ENCODE peak calls at places on chromosomes 11 and 22, in nine cellular contexts. F is heart right ventricle, L is testis, Q is transverse colon, G is tibial artery, Z is stomach, P is GM23338, W is body of pancreas, R is lower lobe of right lung. X is an unnamed sample. For H3K4me1, the result is how much of the 10 kb centered on the place peaks cover.

GRCh38 chr11:5280582-5281102 is 10.9 kb upstream of the HBE1 start:
- DNase-seq in Q (no peak), W (peak), L (peak), G (peak), Z (peak), F (peak), R (no peak), P (peak), X (peak)

GRCh38 chr11:94665116-94665659 is 98.0 kb downstream of the PIWIL4 start:
- DNase-seq in Z (no peak), Q (no peak), G (no peak), F (no peak), L (no peak), P (no peak), R (no peak), W (no peak), X (no peak)

GRCh38 chr22:29443452-29443851 is 5.1 kb downstream of the RFPL1 start:
- DNase-seq in F (no peak), Q (no peak), Z (no peak), R (no peak), L (no peak), W (no peak), G (no peak), P (peak), X (no peak)

GRCh38 chr11:119316729-119317591 is at the start of gene MCAM:
- DNase-seq in P (peak), R (no peak), W (no peak), Q (no peak), F (peak), Z (no peak), L (no peak), G (peak), X (peak)

GRCh38 chr22:40463727-40464126 is 93.3 kb downstream of the SGSM3 start:
- DNase-seq in G (no peak), Z (no peak), Q (no peak), L (no peak), W (no peak), R (no peak), F (no peak), P (no peak), X (no peak)

GRCh38 chr11:43278302-43278956 is 33.4 kb upstream of the API5 start:
- DNase-seq in Q (no peak), G (no peak), R (no peak), Z (no peak), F (no peak), P (peak), L (no peak), W (no peak), X (no peak)

GRCh38 chr11:47606731-47607130 is 12.5 kb upstream of the C1QTNF4 start:
- DNase-seq in R (no peak), F (no peak), Z (no peak), Q (no peak), W (no peak), L (no peak), P (no peak), G (peak), X (peak)

GRCh38 chr22:33919591-33920501 is at the start of gene LARGE1:
- DNase-seq in G (peak), F (peak), W (peak), R (peak), P (peak), Q (peak), L (peak), Z (peak), X (peak)

GRCh38 chr11:131664811-131665210 is 294.4 kb downstream of the NTM start:
- DNase-seq in W (no peak), F (no peak), Z (peak), R (no peak), Q (no peak), P (no peak), L (no peak), G (no peak), X (no peak)

GRCh38 chr11:7596975-7597391 is 76.3 kb downstream of the CYB5R2 start:
- DNase-seq in G (no peak), Z (no peak), W (no peak), F (no peak), Q (peak), R (no peak), L (no peak), P (no peak), X (no peak)

GRCh38 chr11:58392741-58393140 is 13.9 kb downstream of the OR5B3 start:
- DNase-seq in G (no peak), F (no peak), L (no peak), P (no peak), Q (no peak), R (no peak), Z (no peak), W (no peak), X (no peak)

GRCh38 chr11:128549256-128549944 is 38.0 kb downstream of the ETS1 start:
- DNase-seq in R (no peak), W (peak), F (peak), G (no peak), Q (peak), Z (no peak), L (peak), P (peak), X (peak)

GRCh38 chr11:35021589-35021988 is 105.2 kb downstream of the PDHX start:
- DNase-seq in Q (no peak), L (no peak), G (no peak), P (no peak), Z (no peak), W (no peak), R (no peak), F (no peak), X (no peak)

GRCh38 chr11:18704045-18704645 is 5.6 kb downstream of the TMEM86A start:
- DNase-seq in G (no peak), W (no peak), F (no peak), P (no peak), R (no peak), L (no peak), Q (no peak), Z (no peak), X (no peak)

GRCh38 chr22:40036591-40037225 is 42.0 kb downstream of the FAM83F start:
- DNase-seq in Q (peak), W (peak), F (peak), R (peak), Z (peak), G (no peak), P (peak), L (peak), X (peak)

GRCh38 chr11:86063536-86063935 is 5.3 kb downstream of the PICALM start:
- DNase-seq in Z (no peak), L (no peak), Q (no peak), F (no peak), R (no peak), P (no peak), W (no peak), G (no peak), X (no peak)
- H3K4me3 ChIP-seq in Z (no peak), L (no peak), Q (no peak), F (peak), R (peak), P (no peak), W (no peak), G (peak), X (peak)

GRCh38 chr11:12761029-12761428 is 86.8 kb downstream of the TEAD1 start:
- DNase-seq in G (no peak), Z (no peak), L (no peak), P (no peak), W (no peak), R (no peak), F (no peak), Q (no peak), X (no peak)
- TF ChIP-seq CTCF in G (no peak), Z (no peak), L (no peak), P (peak), W (no peak), R (no peak), F (no peak), Q (no peak), X (peak)

GRCh38 chr22:37747715-37748100 is 50.9 kb downstream of the TRIOBP start:
- DNase-seq in R (no peak), Z (no peak), Q (no peak), L (no peak), G (no peak), P (no peak), W (no peak), F (no peak), X (no peak)

GRCh38 chr22:37744589-37744988 is 47.7 kb downstream of the TRIOBP start:
- DNase-seq in L (no peak), W (no peak), Z (no peak), Q (no peak), R (no peak), F (no peak), G (no peak), P (no peak), X (no peak)

GRCh38 chr22:37747090-37747714 is 50.4 kb downstream of the TRIOBP start:
- DNase-seq in Q (no peak), R (no peak), L (no peak), P (no peak), Z (no peak), G (no peak), F (no peak), W (no peak), X (peak)

GRCh38 chr22:37745548-37746365 is 48.9 kb downstream of the TRIOBP start:
- DNase-seq in G (peak), R (peak), F (peak), Q (peak), W (peak), Z (peak), P (peak), L (peak), X (peak)

GRCh38 chr22:37746366-37747089 is 49.7 kb downstream of the TRIOBP start:
- DNase-seq in L (no peak), F (no peak), Z (no peak), W (peak), G (no peak), P (no peak), Q (no peak), R (peak), X (peak)
- H3K4me1 ChIP-seq in L (under half), F (under half), Z (half or more), W (half or more), G (half or more), P (under half), Q (under half), R (half or more), X (half or more)

DNA sequence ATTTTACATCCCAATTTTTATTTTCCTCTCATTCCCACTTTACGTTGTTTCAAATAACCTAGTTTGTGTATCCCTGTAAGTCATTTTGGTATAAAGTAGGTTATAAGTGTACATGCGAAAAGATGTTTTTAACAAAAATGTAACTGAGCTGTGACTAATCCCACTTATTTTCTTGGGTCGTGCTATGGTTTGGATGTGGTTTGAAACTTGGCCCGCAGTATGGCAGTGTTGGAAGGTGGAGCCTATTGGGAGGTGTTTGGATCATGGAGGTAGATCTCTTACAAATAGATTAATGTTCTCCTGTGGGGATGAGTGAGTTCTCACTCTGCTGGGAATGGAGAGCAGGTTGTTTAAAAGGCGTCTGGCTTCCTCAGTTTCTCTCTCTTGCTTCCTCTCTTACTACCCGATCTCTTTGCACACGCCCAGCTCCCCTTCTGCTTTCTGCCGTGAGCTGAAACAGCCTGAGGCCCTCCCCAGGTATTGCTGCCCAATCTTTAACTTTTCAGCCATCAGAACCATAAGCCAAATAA is 7.2 kb downstream of the RPL27A start:
- DNase-seq in Z (no peak), Q (no peak), R (no peak), P (no peak), W (no peak), G (no peak), F (no peak), L (no peak), X (no peak)
- H3K4me3 ChIP-seq in Z (no peak), Q (peak), R (no peak), P (peak), W (no peak), G (no peak), F (peak), L (no peak), X (peak)

GRCh38 chr22:22513619-22514018 is 5.1 kb upstream of the ZNF280B start:
- DNase-seq in G (no peak), R (no peak), L (no peak), W (no peak), F (no peak), Z (no peak), Q (no peak), P (no peak), X (no peak)

GRCh38 chr22:22507743-22508273 is 734 bp downstream of the ZNF280B start:
- DNase-seq in W (no peak), Q (no peak), P (peak), L (no peak), Z (no peak), F (no peak), R (no peak), G (no peak), X (no peak)

GRCh38 chr22:22506736-22507135 is 1.8 kb downstream of the ZNF280B start:
- DNase-seq in P (no peak), G (no peak), L (no peak), Z (no peak), W (no peak), F (no peak), R (no peak), Q (no peak), X (no peak)

DNA sequence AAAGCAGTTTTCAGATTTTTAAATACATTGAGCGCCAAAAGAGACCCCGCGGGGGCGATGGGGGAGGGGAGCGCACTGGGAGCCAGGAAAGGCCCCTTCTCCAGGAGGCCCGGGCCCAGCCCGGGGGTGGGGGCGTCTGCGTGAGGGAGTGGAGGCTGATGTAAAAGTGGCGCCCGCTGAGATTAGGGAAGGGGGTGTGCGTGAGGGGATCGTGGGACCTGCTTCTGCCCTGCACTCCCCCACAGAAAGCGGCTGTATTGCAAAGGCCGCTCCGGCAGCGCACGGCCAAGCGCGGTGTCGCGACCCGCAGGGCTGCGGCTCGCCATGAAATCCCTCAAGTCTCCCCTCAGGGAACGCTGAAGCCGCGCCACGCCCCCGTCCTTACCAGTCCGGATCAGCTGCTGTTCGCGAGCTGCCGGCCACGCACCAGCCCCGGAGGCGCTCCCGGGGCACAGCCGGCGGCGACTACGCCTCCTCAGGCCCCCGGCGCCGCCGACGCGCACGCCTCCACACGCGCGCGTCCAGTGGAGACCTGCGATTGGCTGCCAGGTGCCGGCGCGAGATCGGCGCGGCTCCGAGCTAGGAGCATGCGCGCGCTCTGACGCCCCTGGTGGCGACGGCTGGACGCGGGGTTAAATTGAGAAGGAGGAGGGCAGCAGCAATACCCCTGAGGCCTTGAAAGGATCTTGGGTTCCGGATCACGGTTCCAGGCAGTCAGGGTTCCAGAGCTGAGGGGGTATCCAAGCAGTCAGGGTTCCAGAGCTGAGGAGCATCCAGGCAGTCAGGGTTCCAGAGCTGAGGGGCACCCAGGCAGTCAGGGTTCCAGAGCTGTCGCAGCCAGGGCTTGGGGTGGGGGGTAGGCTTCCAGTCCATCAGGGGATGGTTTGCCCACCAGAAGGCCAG is at the start of gene ZNF280B:
- DNase-seq in F (peak), G (no peak), W (peak), L (peak), Z (peak), P (peak), Q (peak), R (peak), X (peak)
- TF ChIP-seq CTCF in F (no peak), G (no peak), W (peak), L (peak), Z (no peak), P (peak), Q (peak), R (peak), X (peak)

GRCh38 chr11:65120831-65121230 is 1.1 kb downstream of the FAU start:
- DNase-seq in Z (no peak), Q (no peak), R (no peak), W (no peak), P (no peak), F (no peak), G (no peak), L (no peak), X (no peak)

GRCh38 chr11:65119670-65119995 is 2.1 kb upstream of the ZNHIT2 start:
- DNase-seq in Z (no peak), G (no peak), L (no peak), W (no peak), R (no peak), Q (no peak), P (no peak), F (no peak), X (no peak)

GRCh38 chr11:65117206-65118096 is at the start of gene ZNHIT2:
- DNase-seq in P (peak), Q (peak), W (peak), F (peak), Z (peak), L (peak), R (peak), G (peak), X (peak)

GRCh38 chr11:65116370-65117205 is 913 bp downstream of the ZNHIT2 start:
- DNase-seq in R (peak), Q (no peak), W (no peak), P (peak), G (peak), F (no peak), Z (peak), L (peak), X (no peak)

GRCh38 chr11:65118097-65118837 is 766 bp upstream of the ZNHIT2 start:
- DNase-seq in W (no peak), Q (no peak), P (no peak), G (peak), R (no peak), F (no peak), L (no peak), Z (no peak), X (no peak)
- H3K4me1 ChIP-seq in W (half or more), Q (under half), P (under half), G (under half), R (under half), F (under half), L (under half), Z (half or more), X (half or more)

DNA sequence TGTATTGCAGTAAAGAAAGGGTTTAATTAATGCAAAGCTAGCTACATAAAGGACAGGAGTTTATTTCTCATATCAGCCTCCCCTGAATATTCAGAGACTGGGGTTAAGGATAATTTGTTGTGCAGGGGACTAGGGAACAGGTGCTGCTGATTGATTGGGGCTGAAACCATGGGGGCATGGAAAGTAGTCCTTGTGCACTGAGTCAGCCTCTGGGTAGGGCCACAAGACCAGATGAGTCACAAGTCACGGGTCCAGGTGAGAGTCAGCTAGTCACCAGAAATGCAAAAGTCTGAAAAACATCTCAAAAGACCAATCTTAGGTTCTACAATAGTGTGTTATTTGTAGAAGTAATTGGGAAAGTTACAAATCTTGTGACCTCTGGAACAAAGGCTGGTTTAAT is 32.9 kb upstream of the SYT13 start:
- DNase-seq in L (no peak), R (no peak), G (no peak), F (no peak), Q (no peak), P (no peak), W (no peak), Z (no peak), X (no peak)
- H3K4me3 ChIP-seq in L (no peak), R (no peak), G (no peak), F (no peak), Q (no peak), P (no peak), W (no peak), Z (no peak), X (no peak)

DNA sequence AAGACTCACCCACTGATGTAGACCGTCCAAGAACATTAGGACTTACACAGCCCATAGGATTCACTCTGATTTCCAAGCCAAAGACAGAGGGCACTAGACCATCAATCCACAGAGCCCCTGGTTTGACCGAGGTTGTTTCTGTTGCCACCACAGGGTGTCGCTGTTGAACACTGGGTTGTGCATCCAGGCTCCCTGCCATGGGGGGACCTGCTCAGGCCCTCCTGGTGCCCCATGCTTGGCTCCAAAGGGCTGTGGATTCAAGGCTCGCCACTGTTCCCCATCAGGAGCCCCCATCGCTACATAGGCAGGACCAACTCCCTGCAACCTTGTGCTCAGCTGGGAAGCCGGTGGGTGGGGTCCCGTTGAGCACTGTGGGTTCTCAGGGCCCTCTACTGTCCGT is 128.0 kb upstream of the ANO1 start:
- DNase-seq in G (no peak), W (no peak), P (peak), Z (no peak), R (no peak), L (peak), F (no peak), Q (peak), X (no peak)
- TF ChIP-seq CTCF in G (peak), W (no peak), P (peak), Z (no peak), R (peak), L (no peak), F (no peak), Q (peak), X (peak)

X was measured in left ventricle myocardium inferior.